ENCODE peak calls at places on chromosomes 7 and 10, in five cellular contexts. O, V, J, R and F are unnamed samples.

GRCh38 chr10:36048236-36048635 is 406.1 kb upstream of the FZD8 start:
- DNase-seq in V (peak; percentile 56), R (peak; percentile 94), J (no peak), O (peak; percentile 25), F (no peak)

GRCh38 chr7:70028620-70029019 is 430.3 kb downstream of the AUTS2 start:
- DNase-seq in O (no peak), V (no peak), R (no peak), J (no peak), F (no peak)

GRCh38 chr10:68628576-68629127 is 68.5 kb downstream of the TET1 start:
- DNase-seq in R (peak; percentile 30), J (no peak), O (peak; percentile 34), V (no peak), F (no peak)

GRCh38 chr7:84506151-84506550 is 311.6 kb upstream of the SEMA3A start:
- DNase-seq in V (peak; percentile 20), J (no peak), R (peak; percentile 40), O (peak; percentile 60), F (no peak)

GRCh38 chr10:129971381-129972144 is 7.5 kb upstream of the EBF3 start:
- DNase-seq in O (peak; percentile 22), R (peak; percentile 56), V (peak; percentile 81), J (peak; percentile 72), F (no peak)

GRCh38 chr10:50805981-50806622 is 66.4 kb downstream of the ASAH2B start:
- DNase-seq in V (peak; percentile 47), R (peak; percentile 69), J (no peak), O (no peak), F (no peak)

GRCh38 chr10:35412336-35412735 is 76.0 kb downstream of the CCNY start:
- DNase-seq in R (no peak), V (no peak), O (peak; percentile 28), J (peak; percentile 74), F (no peak)

GRCh38 chr7:101612885-101613490 is 16.1 kb downstream of the MYL10 start:
- DNase-seq in R (no peak), J (peak; percentile 49), V (no peak), O (no peak), F (no peak)

GRCh38 chr10:132541601-132542011 is 4.0 kb downstream of the INPP5A start:
- DNase-seq in J (no peak), R (no peak), V (peak; percentile 35), O (no peak), F (no peak)

DNA sequence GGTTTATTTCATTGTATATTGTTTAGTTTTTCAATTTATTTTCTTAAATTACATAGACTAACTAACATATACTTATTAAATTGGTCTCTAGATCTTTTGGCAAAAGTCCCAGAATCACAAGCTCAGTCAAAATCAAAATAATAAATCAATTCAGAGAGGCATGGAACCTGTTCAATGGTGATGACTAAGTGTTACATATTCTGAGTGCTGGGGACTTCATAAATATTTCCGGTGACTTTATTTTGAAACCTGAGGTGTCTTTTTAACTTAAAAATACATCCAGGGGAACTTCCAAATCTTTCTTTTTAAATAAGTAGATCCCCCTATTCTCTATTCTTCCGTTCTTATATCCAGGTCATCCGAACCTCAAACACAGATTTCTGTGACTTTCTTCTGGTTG is 89.6 kb upstream of the ZNF804B start:
- DNase-seq in J (no peak), R (no peak), V (no peak), O (no peak), F (no peak)
- H3K9ac ChIP-seq in J (no peak overlapping the region), R (no peak overlapping the region), V (no peak overlapping the region), O (no peak overlapping the region), F (no peak overlapping the region)

DNA sequence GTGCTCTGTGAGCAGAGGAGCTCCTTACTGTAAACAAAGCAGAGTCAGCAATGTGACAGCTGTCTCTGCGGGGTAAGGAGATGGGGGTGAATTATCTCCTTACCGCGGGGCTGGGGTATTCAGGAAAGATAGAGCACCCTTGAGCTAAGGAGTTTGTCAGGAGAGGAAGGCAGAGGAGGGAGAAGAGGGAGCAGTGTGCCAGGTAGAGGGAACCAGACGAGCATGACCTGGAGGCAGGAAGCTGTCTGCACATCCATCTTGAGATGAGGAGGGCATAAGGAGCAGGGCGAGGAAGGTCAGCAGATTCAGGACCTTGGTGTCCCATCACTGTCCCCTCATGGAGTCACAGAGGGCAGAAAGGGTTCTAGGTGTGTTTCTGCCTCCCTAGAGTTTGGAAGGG is 32.5 kb upstream of the GPR26 start:
- DNase-seq in O (no peak), J (no peak), V (no peak), R (no peak), F (no peak)
- H3K4me3 ChIP-seq in O (no peak overlapping the region), J (no peak overlapping the region), V (no peak overlapping the region), R (no peak overlapping the region), F (no peak overlapping the region)

GRCh38 chr10:122550427-122550826 is 10.1 kb upstream of the DMBT1 start:
- DNase-seq in V (no peak), J (no peak), R (no peak), O (no peak), F (no peak)
- H3K9ac ChIP-seq in V (no peak overlapping the region), J (no peak overlapping the region), R (no peak overlapping the region), O (no peak overlapping the region), F (no peak overlapping the region)

GRCh38 chr10:15795000-15795792 is 65.1 kb downstream of the MINDY3 start:
- DNase-seq in J (no peak), V (no peak), O (no peak), R (no peak), F (no peak)

GRCh38 chr10:15796098-15796759 is 64.1 kb downstream of the MINDY3 start:
- DNase-seq in V (no peak), R (no peak), O (no peak), J (no peak), F (no peak)

GRCh38 chr10:15793664-15794063 is 66.6 kb downstream of the MINDY3 start:
- DNase-seq in R (no peak), O (no peak), V (no peak), J (no peak), F (no peak)

GRCh38 chr10:15792777-15793176 is 67.5 kb downstream of the MINDY3 start:
- DNase-seq in R (no peak), O (no peak), V (no peak), J (no peak), F (no peak)

DNA sequence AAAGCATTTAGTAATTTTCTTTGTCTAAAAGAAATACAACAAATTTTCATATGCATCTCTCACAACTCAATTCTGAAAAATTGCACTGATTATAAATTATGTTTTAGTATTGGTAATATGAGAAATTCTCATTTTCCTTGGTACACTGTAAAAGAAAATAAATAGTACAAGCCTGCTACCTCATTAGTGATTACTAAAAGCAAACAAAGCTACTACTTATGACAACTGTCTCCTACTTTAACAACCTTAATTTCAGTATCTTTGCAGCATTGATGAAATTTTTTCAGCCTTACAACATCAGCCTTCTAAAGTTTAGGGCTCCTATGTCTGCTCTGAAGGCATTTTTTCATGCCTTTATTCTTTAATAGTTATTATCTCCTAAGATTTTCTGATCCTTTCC is 65.7 kb downstream of the MINDY3 start:
- DNase-seq in R (no peak), J (no peak), V (no peak), O (no peak), F (no peak)
- H3K4me3 ChIP-seq in R (no peak overlapping the region), J (no peak overlapping the region), V (no peak overlapping the region), O (no peak overlapping the region), F (no peak overlapping the region)

GRCh38 chr10:14555806-14556205 is 218.9 kb downstream of the FAM107B start:
- DNase-seq in J (peak; percentile 57), R (no peak), O (no peak), V (no peak), F (no peak)
- H3K9ac ChIP-seq in J (no peak overlapping the region), R (peak overlapping the region; percentile 55), O (no peak overlapping the region), V (no peak overlapping the region), F (no peak overlapping the region)